ENCODE peak calls at places on chromosome 18, in five cellular contexts. P is GM23248, L is Karpas-422, E is IMR-90, C is fibroblast of lung. V is an unnamed sample.

GRCh38 chr18:57231846-57232245 is 85.0 kb downstream of the BOD1L2 start:
- DNase-seq in P (no peak), L (no peak), E (no peak), C (no peak), V (no peak)

GRCh38 chr18:79961527-79962291 is 2.7 kb upstream of the HSBP1L1 start:
- DNase-seq in P (peak; percentile 68), L (no peak), E (no peak), C (no peak), V (no peak)

GRCh38 chr18:21004721-21005120 is 106.9 kb downstream of the ROCK1 start:
- DNase-seq in P (peak; percentile 96), L (no peak), E (peak; percentile 86), C (peak; percentile 94), V (no peak)

GRCh38 chr18:23816740-23817139 is 127.5 kb downstream of the LAMA3 start:
- DNase-seq in P (no peak), L (no peak), E (no peak), C (no peak), V (no peak)

GRCh38 chr18:11500153-11501122 is 109.0 kb upstream of the SLC35G4 start:
- DNase-seq in P (peak; percentile 99), L (no peak), E (peak; percentile 98), C (peak; percentile 97), V (peak; percentile 95)

GRCh38 chr18:48134609-48135008 is 204.2 kb upstream of the SMAD2 start:
- DNase-seq in P (no peak), L (no peak), E (no peak), C (no peak), V (no peak)

GRCh38 chr18:12449040-12449814 is 41.5 kb downstream of the PRELID3A start:
- DNase-seq in P (no peak), L (no peak), E (no peak), C (no peak), V (no peak)

GRCh38 chr18:6355789-6356589 is 58.7 kb downstream of the L3MBTL4 start:
- DNase-seq in P (peak; percentile 60), L (no peak), E (peak; percentile 40), C (peak; percentile 33), V (no peak)

GRCh38 chr18:25229080-25229479 is 122.9 kb downstream of the ZNF521 start:
- DNase-seq in P (peak; percentile 81), L (no peak), E (peak; percentile 81), C (peak; percentile 80), V (no peak)

GRCh38 chr18:63410792-63411191 is 11.5 kb downstream of the VPS4B start:
- DNase-seq in P (peak; percentile 83), L (no peak), E (peak; percentile 78), C (peak; percentile 70), V (no peak)

GRCh38 chr18:26086959-26087358 is 3.5 kb downstream of the SS18 start:
- DNase-seq in P (no peak), L (no peak), E (no peak), C (no peak), V (no peak)

GRCh38 chr18:48730010-48730409 is 191.2 kb downstream of the CTIF start:
- DNase-seq in P (no peak), L (no peak), E (no peak), C (no peak), V (no peak)

GRCh38 chr18:75249192-75249551 is 38.6 kb downstream of the TSHZ1 start:
- DNase-seq in P (no peak), L (no peak), E (no peak), C (no peak), V (no peak)
- H3K4me1 ChIP-seq in P (peaks cover 33% of the 10 kb centered on the region), L (no peaks in the 10 kb centered on the region), E (peaks cover 18% of the 10 kb centered on the region), C (peaks cover 10% of the 10 kb centered on the region), V (no peaks in the 10 kb centered on the region)

DNA sequence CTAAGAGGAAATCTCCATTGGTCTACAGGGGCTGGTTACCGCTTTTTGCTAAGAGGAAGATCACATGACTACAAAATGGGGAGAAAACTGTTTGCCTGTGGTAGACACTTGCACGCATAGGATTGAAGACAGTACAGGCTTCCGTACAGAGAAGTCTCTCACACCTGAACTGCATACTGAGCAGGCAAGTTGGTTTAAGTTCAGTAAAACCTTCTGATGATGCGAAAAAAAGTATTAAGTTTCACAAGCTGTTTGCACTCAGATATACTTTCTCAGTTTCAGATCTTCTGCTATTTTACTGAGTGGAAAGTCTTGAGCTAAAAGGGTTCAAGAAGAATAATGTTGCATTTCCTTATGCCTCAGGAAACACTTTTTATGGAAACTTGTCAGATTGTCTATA is 292.2 kb upstream of the MC4R start:
- DNase-seq in P (no peak), L (no peak), E (no peak), C (no peak), V (peak; percentile 93)
- H2AFZ ChIP-seq in P (no peak overlapping the region), L (no peak overlapping the region), E (no peak overlapping the region), C (no peak overlapping the region), V (no peak overlapping the region)

GRCh38 chr18:77070627-77071026 is 62.0 kb downstream of the MBP start:
- DNase-seq in P (no peak), L (no peak), E (no peak), C (no peak), V (no peak)

GRCh38 chr18:77071061-77071460 is 61.5 kb downstream of the MBP start:
- DNase-seq in P (no peak), L (no peak), E (no peak), C (no peak), V (no peak)

GRCh38 chr18:77069482-77069881 is 63.1 kb downstream of the MBP start:
- DNase-seq in P (no peak), L (no peak), E (no peak), C (no peak), V (no peak)

GRCh38 chr18:77068890-77069312 is 63.7 kb downstream of the MBP start:
- DNase-seq in P (no peak), L (peak; percentile 52), E (peak; percentile 28), C (peak; percentile 54), V (no peak)

GRCh38 chr18:77069931-77070330 is 62.7 kb downstream of the MBP start:
- DNase-seq in P (no peak), L (no peak), E (no peak), C (no peak), V (no peak)
- H3K4me1 ChIP-seq in P (peaks cover 66% of the 10 kb centered on the region), L (peaks cover 70% of the 10 kb centered on the region), E (peaks cover 52% of the 10 kb centered on the region), C (peaks cover 42% of the 10 kb centered on the region), V (peaks cover 14% of the 10 kb centered on the region)

GRCh38 chr18:58505181-58505580 is 123.7 kb downstream of the ALPK2 start:
- DNase-seq in P (no peak), L (no peak), E (no peak), C (no peak), V (peak; percentile 45)
- H2AFZ ChIP-seq in P (no peak overlapping the region), L (no peak overlapping the region), E (no peak overlapping the region), C (no peak overlapping the region), V (peak overlapping the region; percentile 31)

GRCh38 chr18:76685860-76686259 is 136.5 kb upstream of the ZNF236 start:
- DNase-seq in P (no peak), L (no peak), E (no peak), C (no peak), V (no peak)

GRCh38 chr18:76686737-76687231 is 135.6 kb upstream of the ZNF236 start:
- DNase-seq in P (peak; percentile 78), L (peak; percentile 82), E (peak; percentile 57), C (peak; percentile 70), V (peak; percentile 49)

GRCh38 chr18:76685402-76685801 is 137.0 kb upstream of the ZNF236 start:
- DNase-seq in P (no peak), L (no peak), E (no peak), C (no peak), V (no peak)

GRCh38 chr18:76687271-76688006 is 134.9 kb upstream of the ZNF236 start:
- DNase-seq in P (peak; percentile 37), L (no peak), E (peak; percentile 15), C (no peak), V (no peak)

GRCh38 chr18:76684265-76684664 is 138.1 kb upstream of the ZNF236 start:
- DNase-seq in P (no peak), L (no peak), E (no peak), C (no peak), V (no peak)
- H3K4me1 ChIP-seq in P (no peaks in the 10 kb centered on the region), L (peaks cover 4% of the 10 kb centered on the region), E (no peaks in the 10 kb centered on the region), C (no peaks in the 10 kb centered on the region), V (no peaks in the 10 kb centered on the region)

V was measured in MM.1S.